ENCODE peak calls at places on chromosomes 16 and 17, in eight cellular contexts. One of them, this sample, is unnamed. For H3K4me1, the result is how much of the 10 kb centered on the place peaks cover.

GRCh38 chr17:61759362-61759761 is 104.0 kb downstream of the BRIP1 start:
- DNase-seq in prostate gland: no peak
- DNase-seq in heart right ventricle: no peak
- DNase-seq in mesendoderm: no peak
- DNase-seq in adrenal gland: no peak
- DNase-seq in heart left ventricle: no peak
- DNase-seq in A549: no peak
- DNase-seq in osteoblast: no peak
- DNase-seq in this sample: no peak

GRCh38 chr17:10683853-10684252 is 13.5 kb downstream of the SCO1 start:
- DNase-seq in heart right ventricle: no peak
- DNase-seq in prostate gland: no peak
- DNase-seq in mesendoderm: peak
- DNase-seq in adrenal gland: no peak
- DNase-seq in A549: peak
- DNase-seq in heart left ventricle: no peak
- DNase-seq in osteoblast: peak
- DNase-seq in this sample: no peak

GRCh38 chr16:71338193-71338592 is 20.3 kb upstream of the CALB2 start:
- DNase-seq in mesendoderm: peak
- DNase-seq in heart left ventricle: no peak
- DNase-seq in heart right ventricle: no peak
- DNase-seq in adrenal gland: no peak
- DNase-seq in osteoblast: no peak
- DNase-seq in A549: no peak
- DNase-seq in prostate gland: no peak
- DNase-seq in this sample: no peak

GRCh38 chr16:85699628-85700027 is 10.9 kb upstream of the GINS2 start:
- DNase-seq in A549: no peak
- DNase-seq in adrenal gland: peak
- DNase-seq in heart right ventricle: no peak
- DNase-seq in prostate gland: no peak
- DNase-seq in heart left ventricle: peak
- DNase-seq in mesendoderm: peak
- DNase-seq in osteoblast: peak
- DNase-seq in this sample: no peak

GRCh38 chr17:42536372-42537155 is 523 bp downstream of the NAGLU start:
- DNase-seq in adrenal gland: peak
- DNase-seq in mesendoderm: peak
- DNase-seq in A549: peak
- DNase-seq in prostate gland: peak
- DNase-seq in heart left ventricle: peak
- DNase-seq in osteoblast: peak
- DNase-seq in heart right ventricle: peak
- DNase-seq in this sample: no peak

GRCh38 chr17:73304971-73305786 is 6.6 kb downstream of the CDC42EP4 start:
- DNase-seq in heart right ventricle: peak
- DNase-seq in prostate gland: no peak
- DNase-seq in adrenal gland: peak
- DNase-seq in heart left ventricle: peak
- DNase-seq in osteoblast: peak
- DNase-seq in A549: peak
- DNase-seq in mesendoderm: peak
- DNase-seq in this sample: no peak

GRCh38 chr17:40322417-40323315 is 13.7 kb downstream of the RARA start:
- DNase-seq in adrenal gland: peak
- DNase-seq in osteoblast: peak
- DNase-seq in heart right ventricle: peak
- DNase-seq in mesendoderm: peak
- DNase-seq in heart left ventricle: peak
- DNase-seq in prostate gland: no peak
- DNase-seq in A549: peak
- DNase-seq in this sample: no peak

GRCh38 chr17:76707985-76708807 is 2.6 kb downstream of the MXRA7 start:
- DNase-seq in adrenal gland: peak
- DNase-seq in prostate gland: no peak
- DNase-seq in osteoblast: peak
- DNase-seq in mesendoderm: peak
- DNase-seq in heart right ventricle: no peak
- DNase-seq in heart left ventricle: peak
- DNase-seq in A549: no peak
- DNase-seq in this sample: no peak

GRCh38 chr17:9897569-9897968 is 7.5 kb downstream of the RCVRN start:
- DNase-seq in osteoblast: no peak
- DNase-seq in mesendoderm: no peak
- DNase-seq in heart right ventricle: no peak
- DNase-seq in prostate gland: no peak
- DNase-seq in heart left ventricle: no peak
- DNase-seq in A549: no peak
- DNase-seq in adrenal gland: no peak
- DNase-seq in this sample: no peak

GRCh38 chr17:66548158-66548557 is 245.7 kb downstream of the PRKCA start:
- DNase-seq in A549: no peak
- DNase-seq in heart left ventricle: no peak
- DNase-seq in adrenal gland: peak
- DNase-seq in osteoblast: no peak
- DNase-seq in mesendoderm: peak
- DNase-seq in prostate gland: no peak
- DNase-seq in heart right ventricle: no peak
- DNase-seq in this sample: no peak

GRCh38 chr17:68497885-68498319 is 14.3 kb upstream of the PRKAR1A start:
- DNase-seq in osteoblast: no peak
- DNase-seq in heart left ventricle: no peak
- DNase-seq in mesendoderm: no peak
- DNase-seq in A549: no peak
- DNase-seq in prostate gland: no peak
- DNase-seq in heart right ventricle: no peak
- DNase-seq in adrenal gland: peak
- DNase-seq in this sample: no peak

GRCh38 chr17:42564815-42565522 is 1.9 kb upstream of the MLX start:
- DNase-seq in osteoblast: peak
- DNase-seq in A549: no peak
- DNase-seq in prostate gland: no peak
- DNase-seq in heart left ventricle: no peak
- DNase-seq in adrenal gland: no peak
- DNase-seq in mesendoderm: no peak
- DNase-seq in heart right ventricle: no peak
- DNase-seq in this sample: no peak

GRCh38 chr17:78107457-78107856 is 21.1 kb downstream of the TMC6 start:
- DNase-seq in A549: no peak
- DNase-seq in mesendoderm: no peak
- DNase-seq in adrenal gland: no peak
- DNase-seq in prostate gland: no peak
- DNase-seq in osteoblast: peak
- DNase-seq in heart left ventricle: peak
- DNase-seq in heart right ventricle: no peak
- DNase-seq in this sample: no peak

GRCh38 chr16:28168991-28169554 is 42.7 kb downstream of the XPO6 start:
- DNase-seq in osteoblast: no peak
- DNase-seq in A549: no peak
- DNase-seq in heart left ventricle: no peak
- DNase-seq in mesendoderm: no peak
- DNase-seq in adrenal gland: no peak
- DNase-seq in heart right ventricle: no peak
- DNase-seq in prostate gland: no peak
- DNase-seq in this sample: no peak

GRCh38 chr17:1634841-1635650 is 6.4 kb upstream of the SLC43A2 start:
- DNase-seq in mesendoderm: no peak
- DNase-seq in osteoblast: peak
- DNase-seq in heart left ventricle: no peak
- DNase-seq in prostate gland: no peak
- DNase-seq in heart right ventricle: no peak
- DNase-seq in adrenal gland: no peak
- DNase-seq in A549: no peak
- DNase-seq in this sample: no peak

GRCh38 chr16:65069090-65069489 is 52.8 kb downstream of the CDH11 start:
- DNase-seq in heart left ventricle: no peak
- DNase-seq in osteoblast: no peak
- DNase-seq in adrenal gland: no peak
- DNase-seq in heart right ventricle: no peak
- DNase-seq in A549: no peak
- DNase-seq in mesendoderm: no peak
- DNase-seq in prostate gland: no peak
- DNase-seq in this sample: no peak

GRCh38 chr17:36936455-36936934 is 780 bp upstream of the LHX1 start:
- DNase-seq in adrenal gland: no peak
- DNase-seq in A549: no peak
- DNase-seq in heart left ventricle: no peak
- DNase-seq in mesendoderm: peak
- DNase-seq in heart right ventricle: no peak
- DNase-seq in osteoblast: peak
- DNase-seq in prostate gland: no peak
- DNase-seq in this sample: no peak
- H3K4me3 ChIP-seq in adrenal gland: peak
- H3K4me3 ChIP-seq in A549: peak
- H3K4me3 ChIP-seq in heart left ventricle: peak
- H3K4me3 ChIP-seq in mesendoderm: peak
- H3K4me3 ChIP-seq in heart right ventricle: peak
- H3K4me3 ChIP-seq in osteoblast: no peak
- H3K4me3 ChIP-seq in prostate gland: no peak
- H3K4me3 ChIP-seq in this sample: peak

GRCh38 chr16:84382396-84382795 is 14.1 kb downstream of the ATP2C2 start:
- DNase-seq in mesendoderm: no peak
- DNase-seq in heart right ventricle: no peak
- DNase-seq in A549: no peak
- DNase-seq in osteoblast: no peak
- DNase-seq in prostate gland: no peak
- DNase-seq in heart left ventricle: no peak
- DNase-seq in adrenal gland: no peak
- DNase-seq in this sample: no peak
- H3K27ac ChIP-seq in mesendoderm: no peak
- H3K27ac ChIP-seq in heart right ventricle: no peak
- H3K27ac ChIP-seq in A549: no peak
- H3K27ac ChIP-seq in osteoblast: no peak
- H3K27ac ChIP-seq in prostate gland: no peak
- H3K27ac ChIP-seq in heart left ventricle: no peak
- H3K27ac ChIP-seq in adrenal gland: no peak
- H3K27ac ChIP-seq in this sample: no peak

DNA sequence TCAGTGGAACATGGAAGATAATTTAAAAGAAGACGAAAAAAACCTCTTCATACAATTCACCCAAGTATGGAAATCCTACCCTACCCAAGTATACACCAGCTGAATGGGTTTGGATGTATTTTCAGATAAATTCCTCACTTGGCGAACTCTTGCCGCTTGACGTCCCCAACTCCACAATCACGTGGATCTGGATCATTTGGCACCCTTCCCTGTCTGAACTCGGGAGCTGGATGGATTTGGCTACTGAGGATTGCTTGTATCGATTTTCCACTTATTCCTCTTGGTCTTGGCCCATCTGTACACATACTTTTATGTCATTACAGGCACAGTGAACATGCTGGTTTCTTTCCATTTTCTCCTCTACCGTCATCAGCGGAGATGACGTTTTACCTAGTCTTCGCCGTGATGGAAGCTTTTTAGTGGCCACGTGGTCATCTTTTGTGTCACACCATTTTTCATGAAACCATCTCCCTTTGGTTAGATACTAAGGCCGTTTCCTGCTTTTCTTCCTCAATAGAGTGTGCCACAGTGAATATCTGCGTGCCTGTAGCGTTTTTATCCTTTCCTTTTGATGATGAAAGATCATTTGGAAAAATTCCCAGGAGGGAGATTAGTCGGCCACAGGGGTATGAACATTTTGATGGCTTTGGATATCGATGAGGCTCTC is 47.0 kb downstream of the CMIP start:
- DNase-seq in heart right ventricle: no peak
- DNase-seq in osteoblast: peak
- DNase-seq in adrenal gland: no peak
- DNase-seq in mesendoderm: no peak
- DNase-seq in A549: no peak
- DNase-seq in heart left ventricle: no peak
- DNase-seq in prostate gland: no peak
- DNase-seq in this sample: no peak
- H3K4me1 ChIP-seq in heart right ventricle: half or more
- H3K4me1 ChIP-seq in osteoblast: under half
- H3K4me1 ChIP-seq in adrenal gland: under half
- H3K4me1 ChIP-seq in mesendoderm: under half
- H3K4me1 ChIP-seq in A549: half or more
- H3K4me1 ChIP-seq in heart left ventricle: half or more
- H3K4me1 ChIP-seq in prostate gland: under half
- H3K4me1 ChIP-seq in this sample: under half

GRCh38 chr16:50155925-50156324 is 2.8 kb downstream of the TENT4B start:
- DNase-seq in mesendoderm: no peak
- DNase-seq in A549: no peak
- DNase-seq in adrenal gland: no peak
- DNase-seq in heart left ventricle: no peak
- DNase-seq in prostate gland: no peak
- DNase-seq in heart right ventricle: no peak
- DNase-seq in osteoblast: peak
- DNase-seq in this sample: no peak
- H3K4me3 ChIP-seq in mesendoderm: no peak
- H3K4me3 ChIP-seq in A549: peak
- H3K4me3 ChIP-seq in adrenal gland: peak
- H3K4me3 ChIP-seq in heart left ventricle: peak
- H3K4me3 ChIP-seq in prostate gland: peak
- H3K4me3 ChIP-seq in heart right ventricle: no peak
- H3K4me3 ChIP-seq in osteoblast: peak
- H3K4me3 ChIP-seq in this sample: no peak

This sample was measured in iPS DF 6.9.